ENCODE peak calls at places on chromosomes 4 and X, in seven cellular contexts. One of them, this sample, is unnamed.

GRCh38 chr4:185587444-185588161 is 52.3 kb upstream of the PDLIM3 start:
- DNase-seq in posterior cingulate gyrus: no peak
- DNase-seq in brain microvascular endothelial cell: no peak
- DNase-seq in HuH-7.5: no peak
- DNase-seq in K562: no peak
- DNase-seq in HCT116: no peak
- DNase-seq in cardiac muscle cell: peak
- DNase-seq in this sample: no peak

GRCh38 chr4:4519296-4519898 is 22.5 kb downstream of the STX18 start:
- DNase-seq in HCT116: peak
- DNase-seq in K562: peak
- DNase-seq in brain microvascular endothelial cell: no peak
- DNase-seq in posterior cingulate gyrus: no peak
- DNase-seq in HuH-7.5: no peak
- DNase-seq in cardiac muscle cell: peak
- DNase-seq in this sample: no peak

GRCh38 chr4:176340871-176341685 is 21.3 kb downstream of the SPCS3 start:
- DNase-seq in K562: peak
- DNase-seq in cardiac muscle cell: peak
- DNase-seq in HuH-7.5: no peak
- DNase-seq in posterior cingulate gyrus: no peak
- DNase-seq in HCT116: no peak
- DNase-seq in brain microvascular endothelial cell: peak
- DNase-seq in this sample: no peak

GRCh38 chr4:48203819-48204218 is 65.8 kb downstream of the TEC start:
- DNase-seq in cardiac muscle cell: peak
- DNase-seq in posterior cingulate gyrus: no peak
- DNase-seq in HCT116: no peak
- DNase-seq in HuH-7.5: no peak
- DNase-seq in brain microvascular endothelial cell: no peak
- DNase-seq in K562: peak
- DNase-seq in this sample: no peak

GRCh38 chrX:37986893-37987292 is 19.5 kb upstream of the SYTL5 start:
- DNase-seq in posterior cingulate gyrus: no peak
- DNase-seq in brain microvascular endothelial cell: no peak
- DNase-seq in K562: no peak
- DNase-seq in HCT116: no peak
- DNase-seq in HuH-7.5: no peak
- DNase-seq in cardiac muscle cell: no peak
- DNase-seq in this sample: no peak

GRCh38 chrX:52425710-52426245 is 57.0 kb downstream of the XAGE2 start:
- DNase-seq in K562: no peak
- DNase-seq in cardiac muscle cell: no peak
- DNase-seq in posterior cingulate gyrus: no peak
- DNase-seq in HuH-7.5: no peak
- DNase-seq in HCT116: no peak
- DNase-seq in brain microvascular endothelial cell: peak
- DNase-seq in this sample: peak

GRCh38 chr4:87270144-87270543 is 49.7 kb upstream of the KLHL8 start:
- DNase-seq in HuH-7.5: peak
- DNase-seq in K562: peak
- DNase-seq in cardiac muscle cell: peak
- DNase-seq in HCT116: peak
- DNase-seq in brain microvascular endothelial cell: peak
- DNase-seq in posterior cingulate gyrus: no peak
- DNase-seq in this sample: peak

GRCh38 chrX:66635360-66635759 is 3.5 kb downstream of the EDA2R start:
- DNase-seq in K562: no peak
- DNase-seq in cardiac muscle cell: no peak
- DNase-seq in posterior cingulate gyrus: no peak
- DNase-seq in HCT116: no peak
- DNase-seq in HuH-7.5: no peak
- DNase-seq in brain microvascular endothelial cell: peak
- DNase-seq in this sample: peak

GRCh38 chr4:111813565-111814140 is 331.6 kb upstream of the FAM241A start:
- DNase-seq in brain microvascular endothelial cell: no peak
- DNase-seq in cardiac muscle cell: peak
- DNase-seq in HCT116: no peak
- DNase-seq in posterior cingulate gyrus: no peak
- DNase-seq in HuH-7.5: no peak
- DNase-seq in K562: no peak
- DNase-seq in this sample: no peak

GRCh38 chr4:75213480-75213879 is 280.6 kb downstream of the PARM1 start:
- DNase-seq in posterior cingulate gyrus: no peak
- DNase-seq in HCT116: no peak
- DNase-seq in brain microvascular endothelial cell: no peak
- DNase-seq in cardiac muscle cell: no peak
- DNase-seq in HuH-7.5: no peak
- DNase-seq in K562: no peak
- DNase-seq in this sample: no peak

GRCh38 chrX:41145920-41146608 is 60.8 kb downstream of the USP9X start:
- DNase-seq in K562: peak
- DNase-seq in brain microvascular endothelial cell: peak
- DNase-seq in HuH-7.5: no peak
- DNase-seq in HCT116: peak
- DNase-seq in posterior cingulate gyrus: no peak
- DNase-seq in cardiac muscle cell: no peak
- DNase-seq in this sample: no peak

GRCh38 chrX:49188468-49189076 is 2.4 kb upstream of the PRICKLE3 start:
- DNase-seq in K562: no peak
- DNase-seq in posterior cingulate gyrus: no peak
- DNase-seq in HuH-7.5: no peak
- DNase-seq in brain microvascular endothelial cell: no peak
- DNase-seq in cardiac muscle cell: no peak
- DNase-seq in HCT116: no peak
- DNase-seq in this sample: no peak

GRCh38 chr4:83207497-83208105 is 77.0 kb downstream of the COQ2 start:
- DNase-seq in K562: no peak
- DNase-seq in HuH-7.5: no peak
- DNase-seq in HCT116: peak
- DNase-seq in posterior cingulate gyrus: no peak
- DNase-seq in brain microvascular endothelial cell: peak
- DNase-seq in cardiac muscle cell: no peak
- DNase-seq in this sample: peak